ENCODE peak calls at places on chromosomes 3 and 15, in six cellular contexts. U, Z, W, D, O and H are unnamed samples.

GRCh38 chr15:84398763-84399701 is 163.5 kb downstream of the GOLGA6L4 start:
- DNase-seq in U (no peak), Z (no peak), W (no peak), D (no peak), O (peak; percentile 41), H (peak; percentile 3)

GRCh38 chr3:11514191-11514770 is 129.4 kb downstream of the VGLL4 start:
- DNase-seq in U (no peak), Z (peak; percentile 56), W (no peak), D (peak; percentile 37), O (no peak), H (no peak)

GRCh38 chr3:18883553-18883952 is 264.8 kb upstream of the KCNH8 start:
- DNase-seq in U (no peak), Z (no peak), W (no peak), D (no peak), O (no peak), H (no peak)

GRCh38 chr15:58040117-58040516 is 25.4 kb downstream of the ALDH1A2 start:
- DNase-seq in U (no peak), Z (no peak), W (no peak), D (no peak), O (no peak), H (no peak)

GRCh38 chr3:134360046-134360445 is 14.2 kb downstream of the AMOTL2 start:
- DNase-seq in U (no peak), Z (no peak), W (no peak), D (no peak), O (no peak), H (no peak)

GRCh38 chr15:31577103-31577502 is 250.5 kb downstream of the KLF13 start:
- DNase-seq in U (no peak), Z (no peak), W (no peak), D (no peak), O (no peak), H (no peak)

GRCh38 chr15:96225642-96226259 is 104.7 kb upstream of the NR2F2 start:
- DNase-seq in U (no peak), Z (no peak), W (no peak), D (no peak), O (no peak), H (no peak)

GRCh38 chr3:78003090-78003489 is 963.2 kb downstream of the ROBO2 start:
- DNase-seq in U (no peak), Z (no peak), W (no peak), D (no peak), O (no peak), H (no peak)

GRCh38 chr3:117997201-117998049 is 1037.2 kb downstream of the IGSF11 start:
- DNase-seq in U (peak; percentile 66), Z (peak; percentile 76), W (peak; percentile 75), D (peak; percentile 76), O (peak; percentile 89), H (peak; percentile 64)

GRCh38 chr3:42710323-42711021 is 7.9 kb upstream of the HHATL start:
- DNase-seq in U (no peak), Z (no peak), W (no peak), D (no peak), O (no peak), H (no peak)

GRCh38 chr15:39692464-39693327 is 89.9 kb downstream of the FSIP1 start:
- DNase-seq in U (no peak), Z (no peak), W (peak; percentile 11), D (peak; percentile 2), O (peak; percentile 84), H (no peak)

GRCh38 chr3:150286390-150287147 is 121.5 kb upstream of the TSC22D2 start:
- DNase-seq in U (peak; percentile 31), Z (no peak), W (peak; percentile 43), D (peak; percentile 64), O (no peak), H (no peak)